ENCODE peak calls at places on chromosomes 1 and 21, in seven cellular contexts. A is IMR-90, Z is mesendoderm, P is H1, V is H9, H is mesenchymal stem cell, L is trophoblast cell. D is an unnamed sample.

GRCh38 chr1:168554603-168555520 is 11.1 kb upstream of the XCL2 start:
- DNase-seq in A (no peak), Z (no peak), P (no peak), V (no peak), H (no peak), L (no peak), D (no peak)

GRCh38 chr1:231512147-231512698 is 16.2 kb upstream of the TSNAX start:
- DNase-seq in A (peak; percentile 54), Z (no peak), P (no peak), V (no peak), H (peak; percentile 26), L (no peak), D (no peak)

GRCh38 chr1:220655961-220656720 is 34.0 kb upstream of the C1orf115 start:
- DNase-seq in A (no peak), Z (no peak), P (no peak), V (no peak), H (no peak), L (no peak), D (no peak)

GRCh38 chr1:154969246-154969645 is 1.3 kb downstream of the SHC1 start:
- DNase-seq in A (no peak), Z (no peak), P (no peak), V (no peak), H (no peak), L (no peak), D (no peak)

GRCh38 chr1:244674446-244674845 is 21.5 kb downstream of the DESI2 start:
- DNase-seq in A (peak; percentile 47), Z (no peak), P (no peak), V (no peak), H (no peak), L (no peak), D (no peak)

GRCh38 chr1:226123212-226123560 is 60.7 kb downstream of the H3-3A start:
- DNase-seq in A (no peak), Z (no peak), P (no peak), V (no peak), H (no peak), L (no peak), D (no peak)

GRCh38 chr1:95659166-95659565 is 425.2 kb downstream of the RWDD3 start:
- DNase-seq in A (no peak), Z (no peak), P (no peak), V (no peak), H (no peak), L (no peak), D (no peak)

GRCh38 chr1:37849480-37849879 is 9.9 kb downstream of the MTF1 start:
- DNase-seq in A (no peak), Z (no peak), P (no peak), V (no peak), H (no peak), L (no peak), D (no peak)

GRCh38 chr1:191592907-191593306 is 565.4 kb upstream of the RGS18 start:
- DNase-seq in A (no peak), Z (no peak), P (no peak), V (no peak), H (no peak), L (no peak), D (no peak)

GRCh38 chr1:235563513-235563912 is 59.3 kb upstream of the B3GALNT2 start:
- DNase-seq in A (no peak), Z (no peak), P (no peak), V (no peak), H (no peak), L (no peak), D (no peak)

GRCh38 chr1:109509176-109510134 is at the start of gene AMIGO1:
- DNase-seq in A (peak; percentile 43), Z (peak; percentile 57), P (no peak), V (peak; percentile 72), H (peak; percentile 43), L (peak; percentile 17), D (peak; percentile 65)

GRCh38 chr1:235078927-235079381 is 49.7 kb downstream of the TOMM20 start:
- DNase-seq in A (peak; percentile 52), Z (no peak), P (no peak), V (no peak), H (peak; percentile 75), L (no peak), D (no peak)

GRCh38 chr1:44819257-44819593 is 10.9 kb downstream of the BTBD19 start:
- DNase-seq in A (no peak), Z (no peak), P (no peak), V (peak; percentile 43), H (peak; percentile 98), L (no peak), D (no peak)

GRCh38 chr1:61504840-61505239 is 220.1 kb downstream of the TM2D1 start:
- DNase-seq in A (peak; percentile 19), Z (peak; percentile 53), P (no peak), V (no peak), H (no peak), L (no peak), D (no peak)

GRCh38 chr1:51280321-51281096 is 44.4 kb downstream of the RNF11 start:
- DNase-seq in A (no peak), Z (no peak), P (no peak), V (no peak), H (no peak), L (no peak), D (no peak)

GRCh38 chr1:51270751-51271150 is 34.7 kb downstream of the RNF11 start:
- DNase-seq in A (no peak), Z (no peak), P (no peak), V (no peak), H (no peak), L (no peak), D (no peak)

GRCh38 chr1:51276286-51276685 is 40.2 kb downstream of the RNF11 start:
- DNase-seq in A (no peak), Z (no peak), P (no peak), V (no peak), H (no peak), L (no peak), D (no peak)

GRCh38 chr1:51272916-51273315 is 36.8 kb downstream of the RNF11 start:
- DNase-seq in A (no peak), Z (no peak), P (no peak), V (no peak), H (no peak), L (no peak), D (no peak)

DNA sequence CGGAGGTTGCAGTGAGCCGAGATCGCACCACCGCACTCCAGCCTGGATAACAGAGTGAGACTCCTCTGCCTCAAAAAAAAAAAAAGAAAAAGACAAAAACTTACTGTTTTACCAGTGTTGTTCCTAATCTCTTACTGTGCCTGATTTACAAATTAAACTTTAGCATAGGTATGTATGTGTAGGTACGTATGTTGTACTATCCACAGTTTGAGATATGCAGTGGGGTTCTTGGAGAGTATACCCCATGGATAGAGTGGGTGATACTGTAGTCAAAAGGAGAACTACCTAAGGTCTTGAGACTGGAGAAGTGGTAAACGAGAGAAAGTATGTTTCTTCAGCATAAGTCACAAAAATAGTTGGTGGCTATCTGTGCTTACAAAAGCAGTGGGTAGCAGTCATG is 38.6 kb downstream of the RNF11 start:
- DNase-seq in A (no peak), Z (no peak), P (no peak), V (no peak), H (no peak), L (no peak), D (no peak)
- H4K8ac ChIP-seq in A (no peak overlapping the region), Z (no peak overlapping the region), P (no peak overlapping the region), V (no peak overlapping the region), H (no peak overlapping the region), L (no peak overlapping the region), D (no peak overlapping the region)

DNA sequence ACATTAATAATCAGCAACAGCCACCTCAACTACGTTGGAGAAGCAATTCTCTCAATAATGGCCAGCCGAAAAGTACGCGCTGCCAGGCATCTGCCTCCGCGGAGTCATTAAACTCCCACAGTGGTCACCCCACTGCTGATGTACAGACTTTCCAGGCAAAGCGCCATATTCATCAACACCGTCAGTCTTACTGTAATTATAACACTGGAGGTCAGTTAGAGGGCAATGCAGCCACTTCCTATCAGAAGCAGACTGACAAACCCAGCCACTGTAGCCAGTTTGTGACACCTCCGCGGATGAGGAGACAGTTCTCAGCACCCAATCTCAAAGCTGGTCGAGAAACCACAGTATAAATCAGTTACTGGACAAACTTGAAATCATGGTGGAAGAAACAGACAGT is 93.9 kb downstream of the KIF1B start:
- DNase-seq in A (no peak), Z (no peak), P (no peak), V (no peak), H (no peak), L (no peak), D (no peak)
- H4K8ac ChIP-seq in A (no peak overlapping the region), Z (no peak overlapping the region), P (peak overlapping the region; percentile 57), V (no peak overlapping the region), H (no peak overlapping the region), L (no peak overlapping the region), D (no peak overlapping the region)

GRCh38 chr1:211527888-211528287 is 35.9 kb upstream of the RD3 start:
- DNase-seq in A (no peak), Z (no peak), P (no peak), V (no peak), H (no peak), L (no peak), D (no peak)

GRCh38 chr1:211531194-211532085 is 39.5 kb upstream of the RD3 start:
- DNase-seq in A (no peak), Z (no peak), P (no peak), V (no peak), H (no peak), L (no peak), D (no peak)

GRCh38 chr1:211527006-211527405 is 35.0 kb upstream of the RD3 start:
- DNase-seq in A (no peak), Z (no peak), P (no peak), V (no peak), H (no peak), L (no peak), D (no peak)

GRCh38 chr1:211529453-211529852 is 37.5 kb upstream of the RD3 start:
- DNase-seq in A (no peak), Z (no peak), P (no peak), V (no peak), H (no peak), L (no peak), D (no peak)

DNA sequence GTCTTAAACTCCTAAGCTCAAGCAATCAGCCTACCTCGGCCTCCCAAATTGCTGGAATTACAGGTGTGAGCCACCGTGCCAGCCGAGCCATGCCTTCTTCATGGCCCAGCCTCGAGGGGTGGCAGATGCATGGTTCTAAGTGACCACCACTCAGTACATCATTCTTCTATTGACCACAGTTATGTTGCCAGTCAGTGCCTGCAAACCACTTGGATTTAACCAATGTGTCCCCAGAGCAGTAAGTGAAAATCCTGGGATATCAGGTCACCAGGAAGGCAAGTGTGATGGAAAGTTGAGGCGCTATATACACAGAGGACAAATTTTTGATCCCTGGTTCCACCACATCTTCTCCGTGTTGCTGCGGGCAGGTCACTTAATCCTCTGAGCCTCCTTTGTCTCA is 37.0 kb upstream of the RD3 start:
- DNase-seq in A (no peak), Z (no peak), P (no peak), V (no peak), H (no peak), L (no peak), D (no peak)
- H4K8ac ChIP-seq in A (no peak overlapping the region), Z (no peak overlapping the region), P (no peak overlapping the region), V (no peak overlapping the region), H (no peak overlapping the region), L (no peak overlapping the region), D (no peak overlapping the region)

DNA sequence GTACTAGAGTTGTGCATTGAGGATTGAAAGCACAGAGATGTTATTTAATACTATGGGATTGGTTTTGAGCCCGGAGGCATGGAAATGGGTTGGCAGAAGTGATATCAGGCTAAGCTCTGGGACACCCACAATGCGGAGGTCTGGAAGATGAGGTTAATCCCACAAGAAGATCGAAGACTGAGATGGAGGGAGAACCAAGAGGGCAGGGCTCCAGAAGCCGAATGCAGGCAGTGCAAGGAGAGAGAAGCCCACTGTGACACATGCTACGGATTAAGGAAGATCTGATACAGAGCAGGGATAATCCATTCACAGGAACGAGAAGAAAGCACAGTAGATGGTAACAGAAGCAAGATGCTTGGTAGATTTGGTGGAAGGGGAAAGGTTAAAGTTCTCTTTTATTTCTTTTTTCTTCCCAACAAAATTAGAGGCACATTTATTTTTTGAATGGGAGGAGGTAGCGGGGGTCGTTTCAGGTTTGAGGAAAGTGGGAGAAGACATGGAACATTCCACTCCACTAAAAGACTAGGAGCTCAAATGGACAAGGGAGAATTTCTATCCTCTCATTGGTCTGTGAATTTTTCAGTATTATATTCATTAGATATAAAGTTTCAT is 113.2 kb downstream of the NCAM2 start:
- DNase-seq in A (no peak), Z (peak; percentile 35), P (no peak), V (no peak), H (no peak), L (no peak), D (no peak)
- H4K8ac ChIP-seq in A (no peak overlapping the region), Z (no peak overlapping the region), P (no peak overlapping the region), V (no peak overlapping the region), H (no peak overlapping the region), L (no peak overlapping the region), D (no peak overlapping the region)

D was measured in neuronal stem cell.